ENCODE peak calls at places on chromosomes 3 and 15, in ten cellular contexts. One of them, this sample, is unnamed.

GRCh38 chr3:107208796-107209195 is 168.4 kb upstream of the CCDC54 start:
- DNase-seq in PC-3: no peak
- DNase-seq in epithelial cell of esophagus: no peak
- DNase-seq in progenitor cell of endocrine pancreas: no peak
- DNase-seq in mesothelial cell of epicardium: no peak
- DNase-seq in tibial artery: no peak
- DNase-seq in GM10248: no peak
- DNase-seq in endothelial cell: no peak
- DNase-seq in esophagus muscularis mucosa: no peak
- DNase-seq in lung: no peak
- DNase-seq in this sample: no peak

GRCh38 chr15:58233341-58233740 is 95.2 kb downstream of the AQP9 start:
- DNase-seq in PC-3: no peak
- DNase-seq in epithelial cell of esophagus: no peak
- DNase-seq in progenitor cell of endocrine pancreas: no peak
- DNase-seq in mesothelial cell of epicardium: no peak
- DNase-seq in tibial artery: no peak
- DNase-seq in GM10248: no peak
- DNase-seq in endothelial cell: no peak
- DNase-seq in esophagus muscularis mucosa: no peak
- DNase-seq in lung: no peak
- DNase-seq in this sample: no peak

GRCh38 chr3:158313344-158313927 is 203.5 kb downstream of the RSRC1 start:
- DNase-seq in PC-3: peak; percentile 56
- DNase-seq in epithelial cell of esophagus: peak; percentile 62
- DNase-seq in progenitor cell of endocrine pancreas: no peak
- DNase-seq in mesothelial cell of epicardium: no peak
- DNase-seq in tibial artery: no peak
- DNase-seq in GM10248: peak; percentile 27
- DNase-seq in endothelial cell: no peak
- DNase-seq in esophagus muscularis mucosa: no peak
- DNase-seq in lung: no peak
- DNase-seq in this sample: peak; percentile 35

GRCh38 chr3:119695480-119695879 is 7.3 kb upstream of the CFAP91 start:
- DNase-seq in PC-3: peak; percentile 58
- DNase-seq in epithelial cell of esophagus: peak; percentile 11
- DNase-seq in progenitor cell of endocrine pancreas: no peak
- DNase-seq in mesothelial cell of epicardium: no peak
- DNase-seq in tibial artery: no peak
- DNase-seq in GM10248: no peak
- DNase-seq in endothelial cell: no peak
- DNase-seq in esophagus muscularis mucosa: no peak
- DNase-seq in lung: no peak
- DNase-seq in this sample: no peak

GRCh38 chr3:45509038-45509767 is 85.3 kb upstream of the LIMD1 start:
- DNase-seq in PC-3: peak; percentile 79
- DNase-seq in epithelial cell of esophagus: peak; percentile 75
- DNase-seq in progenitor cell of endocrine pancreas: no peak
- DNase-seq in mesothelial cell of epicardium: no peak
- DNase-seq in tibial artery: no peak
- DNase-seq in GM10248: no peak
- DNase-seq in endothelial cell: no peak
- DNase-seq in esophagus muscularis mucosa: no peak
- DNase-seq in lung: no peak
- DNase-seq in this sample: no peak

GRCh38 chr3:139117883-139118760 is 73.4 kb upstream of the PRR23C start:
- DNase-seq in PC-3: no peak
- DNase-seq in epithelial cell of esophagus: no peak
- DNase-seq in progenitor cell of endocrine pancreas: no peak
- DNase-seq in mesothelial cell of epicardium: no peak
- DNase-seq in tibial artery: no peak
- DNase-seq in GM10248: no peak
- DNase-seq in endothelial cell: no peak
- DNase-seq in esophagus muscularis mucosa: peak; percentile 89
- DNase-seq in lung: peak; percentile 19
- DNase-seq in this sample: no peak

GRCh38 chr3:68941055-68941454 is 8.7 kb upstream of the TAFA4 start:
- DNase-seq in PC-3: no peak
- DNase-seq in epithelial cell of esophagus: no peak
- DNase-seq in progenitor cell of endocrine pancreas: no peak
- DNase-seq in mesothelial cell of epicardium: no peak
- DNase-seq in tibial artery: no peak
- DNase-seq in GM10248: no peak
- DNase-seq in endothelial cell: no peak
- DNase-seq in esophagus muscularis mucosa: peak; percentile 78
- DNase-seq in lung: no peak
- DNase-seq in this sample: no peak

GRCh38 chr15:83284563-83285283 is at the start of gene BNC1:
- DNase-seq in PC-3: no peak
- DNase-seq in epithelial cell of esophagus: peak; percentile 86
- DNase-seq in progenitor cell of endocrine pancreas: no peak
- DNase-seq in mesothelial cell of epicardium: peak; percentile 45
- DNase-seq in tibial artery: no peak
- DNase-seq in GM10248: peak; percentile 24
- DNase-seq in endothelial cell: peak; percentile 37
- DNase-seq in esophagus muscularis mucosa: peak; percentile 26
- DNase-seq in lung: no peak
- DNase-seq in this sample: peak; percentile 29

GRCh38 chr15:36156855-36157521 is 422.4 kb upstream of the CDIN1 start:
- DNase-seq in PC-3: peak; percentile 64
- DNase-seq in epithelial cell of esophagus: peak; percentile 43
- DNase-seq in progenitor cell of endocrine pancreas: no peak
- DNase-seq in mesothelial cell of epicardium: no peak
- DNase-seq in tibial artery: peak; percentile 59
- DNase-seq in GM10248: no peak
- DNase-seq in endothelial cell: no peak
- DNase-seq in esophagus muscularis mucosa: no peak
- DNase-seq in lung: no peak
- DNase-seq in this sample: no peak

GRCh38 chr3:37028329-37028728 is 35.0 kb downstream of the MLH1 start:
- DNase-seq in PC-3: no peak
- DNase-seq in epithelial cell of esophagus: no peak
- DNase-seq in progenitor cell of endocrine pancreas: no peak
- DNase-seq in mesothelial cell of epicardium: no peak
- DNase-seq in tibial artery: no peak
- DNase-seq in GM10248: no peak
- DNase-seq in endothelial cell: no peak
- DNase-seq in esophagus muscularis mucosa: no peak
- DNase-seq in lung: no peak
- DNase-seq in this sample: no peak

GRCh38 chr3:37025562-37026335 is 32.4 kb downstream of the MLH1 start:
- DNase-seq in PC-3: no peak
- DNase-seq in epithelial cell of esophagus: no peak
- DNase-seq in progenitor cell of endocrine pancreas: no peak
- DNase-seq in mesothelial cell of epicardium: no peak
- DNase-seq in tibial artery: no peak
- DNase-seq in GM10248: no peak
- DNase-seq in endothelial cell: no peak
- DNase-seq in esophagus muscularis mucosa: no peak
- DNase-seq in lung: no peak
- DNase-seq in this sample: no peak

GRCh38 chr3:37026851-37027250 is 33.5 kb downstream of the MLH1 start:
- DNase-seq in PC-3: no peak
- DNase-seq in epithelial cell of esophagus: peak; percentile 50
- DNase-seq in progenitor cell of endocrine pancreas: no peak
- DNase-seq in mesothelial cell of epicardium: no peak
- DNase-seq in tibial artery: no peak
- DNase-seq in GM10248: no peak
- DNase-seq in endothelial cell: no peak
- DNase-seq in esophagus muscularis mucosa: no peak
- DNase-seq in lung: no peak
- DNase-seq in this sample: no peak

GRCh38 chr3:37024820-37025405 is 31.6 kb downstream of the MLH1 start:
- DNase-seq in PC-3: no peak
- DNase-seq in epithelial cell of esophagus: no peak
- DNase-seq in progenitor cell of endocrine pancreas: no peak
- DNase-seq in mesothelial cell of epicardium: no peak
- DNase-seq in tibial artery: no peak
- DNase-seq in GM10248: no peak
- DNase-seq in endothelial cell: no peak
- DNase-seq in esophagus muscularis mucosa: no peak
- DNase-seq in lung: no peak
- DNase-seq in this sample: no peak

DNA sequence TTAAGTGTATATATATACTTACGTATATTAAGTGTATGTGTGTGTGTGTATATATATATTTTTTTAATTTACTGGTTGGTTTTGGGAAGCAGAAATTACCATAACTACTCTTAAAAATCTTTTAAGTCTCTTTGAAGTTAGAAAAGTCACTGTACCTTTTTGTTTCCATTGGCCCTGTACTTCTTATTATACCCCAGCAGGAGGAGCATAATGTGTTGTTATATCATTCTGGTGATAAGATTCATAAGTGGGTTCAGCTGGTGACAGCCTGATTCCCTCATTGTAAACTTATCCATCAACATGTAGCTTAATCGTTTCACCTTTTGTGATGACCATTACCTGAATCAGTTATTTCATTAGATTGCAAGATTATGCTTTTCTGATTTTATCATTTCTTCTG is 30.8 kb downstream of the MLH1 start:
- DNase-seq in PC-3: peak; percentile 23
- DNase-seq in epithelial cell of esophagus: no peak
- DNase-seq in progenitor cell of endocrine pancreas: no peak
- DNase-seq in mesothelial cell of epicardium: no peak
- DNase-seq in tibial artery: no peak
- DNase-seq in GM10248: no peak
- DNase-seq in endothelial cell: no peak
- DNase-seq in esophagus muscularis mucosa: no peak
- DNase-seq in lung: no peak
- DNase-seq in this sample: peak; percentile 22
- TF ChIP-seq CTCF in PC-3: peak; percentile 55
- TF ChIP-seq CTCF in epithelial cell of esophagus: no peak
- TF ChIP-seq CTCF in progenitor cell of endocrine pancreas: peak; percentile 33
- TF ChIP-seq CTCF in mesothelial cell of epicardium: no peak
- TF ChIP-seq CTCF in tibial artery: peak; percentile 61
- TF ChIP-seq CTCF in GM10248: peak; percentile 32
- TF ChIP-seq CTCF in endothelial cell: peak; percentile 50
- TF ChIP-seq CTCF in esophagus muscularis mucosa: peak; percentile 61
- TF ChIP-seq CTCF in lung: peak; percentile 10
- TF ChIP-seq CTCF in this sample: peak; percentile 53

GRCh38 chr15:66658855-66659254 is 43.2 kb upstream of the SMAD6 start:
- DNase-seq in PC-3: no peak
- DNase-seq in epithelial cell of esophagus: no peak
- DNase-seq in progenitor cell of endocrine pancreas: no peak
- DNase-seq in mesothelial cell of epicardium: no peak
- DNase-seq in tibial artery: no peak
- DNase-seq in GM10248: no peak
- DNase-seq in endothelial cell: no peak
- DNase-seq in esophagus muscularis mucosa: no peak
- DNase-seq in lung: no peak
- DNase-seq in this sample: no peak
- TF ChIP-seq CTCF in PC-3: no peak
- TF ChIP-seq CTCF in epithelial cell of esophagus: no peak
- TF ChIP-seq CTCF in progenitor cell of endocrine pancreas: no peak
- TF ChIP-seq CTCF in mesothelial cell of epicardium: no peak
- TF ChIP-seq CTCF in tibial artery: no peak
- TF ChIP-seq CTCF in GM10248: no peak
- TF ChIP-seq CTCF in endothelial cell: no peak
- TF ChIP-seq CTCF in esophagus muscularis mucosa: no peak
- TF ChIP-seq CTCF in lung: no peak
- TF ChIP-seq CTCF in this sample: no peak

GRCh38 chr15:89673162-89673506 is 6.0 kb downstream of the PLIN1 start:
- DNase-seq in PC-3: peak; percentile 30
- DNase-seq in epithelial cell of esophagus: no peak
- DNase-seq in progenitor cell of endocrine pancreas: peak; percentile 37
- DNase-seq in mesothelial cell of epicardium: no peak
- DNase-seq in tibial artery: no peak
- DNase-seq in GM10248: peak; percentile 61
- DNase-seq in endothelial cell: peak; percentile 81
- DNase-seq in esophagus muscularis mucosa: no peak
- DNase-seq in lung: no peak
- DNase-seq in this sample: no peak
- TF ChIP-seq CTCF in PC-3: peak; percentile 53
- TF ChIP-seq CTCF in epithelial cell of esophagus: peak; percentile 19
- TF ChIP-seq CTCF in progenitor cell of endocrine pancreas: peak; percentile 76
- TF ChIP-seq CTCF in mesothelial cell of epicardium: peak; percentile 25
- TF ChIP-seq CTCF in tibial artery: no peak
- TF ChIP-seq CTCF in GM10248: peak; percentile 35
- TF ChIP-seq CTCF in endothelial cell: peak; percentile 79
- TF ChIP-seq CTCF in esophagus muscularis mucosa: peak; percentile 30
- TF ChIP-seq CTCF in lung: no peak
- TF ChIP-seq CTCF in this sample: peak; percentile 36

GRCh38 chr15:45319472-45320214 is 58.7 kb downstream of the GATM start:
- DNase-seq in PC-3: no peak
- DNase-seq in epithelial cell of esophagus: peak; percentile 14
- DNase-seq in progenitor cell of endocrine pancreas: no peak
- DNase-seq in mesothelial cell of epicardium: no peak
- DNase-seq in tibial artery: no peak
- DNase-seq in GM10248: no peak
- DNase-seq in endothelial cell: no peak
- DNase-seq in esophagus muscularis mucosa: no peak
- DNase-seq in lung: no peak
- DNase-seq in this sample: no peak

GRCh38 chr15:45320581-45320980 is 57.8 kb downstream of the GATM start:
- DNase-seq in PC-3: peak; percentile 80
- DNase-seq in epithelial cell of esophagus: peak; percentile 84
- DNase-seq in progenitor cell of endocrine pancreas: no peak
- DNase-seq in mesothelial cell of epicardium: no peak
- DNase-seq in tibial artery: no peak
- DNase-seq in GM10248: no peak
- DNase-seq in endothelial cell: no peak
- DNase-seq in esophagus muscularis mucosa: no peak
- DNase-seq in lung: no peak
- DNase-seq in this sample: no peak

DNA sequence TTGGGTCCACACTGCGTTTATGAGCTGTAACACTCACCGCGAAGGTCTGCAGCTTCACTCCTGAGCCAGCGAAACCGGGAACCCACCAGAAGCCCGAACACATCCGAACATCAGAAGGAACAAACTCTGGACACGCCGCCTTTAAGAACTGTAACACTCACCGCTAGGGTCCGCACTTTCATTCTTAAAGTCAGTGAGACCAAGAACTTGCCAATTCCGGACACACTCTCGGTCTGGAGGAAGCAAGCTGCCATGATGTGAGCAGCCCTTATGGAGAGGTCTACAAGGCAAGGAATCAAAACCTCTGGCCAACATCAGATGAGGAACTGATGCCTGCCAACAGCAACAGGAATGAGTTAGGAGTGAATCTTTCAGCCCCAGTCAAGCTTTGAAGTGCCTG is 62.9 kb downstream of the SLC28A2 start:
- DNase-seq in PC-3: peak; percentile 65
- DNase-seq in epithelial cell of esophagus: peak; percentile 30
- DNase-seq in progenitor cell of endocrine pancreas: no peak
- DNase-seq in mesothelial cell of epicardium: no peak
- DNase-seq in tibial artery: no peak
- DNase-seq in GM10248: no peak
- DNase-seq in endothelial cell: peak; percentile 5
- DNase-seq in esophagus muscularis mucosa: no peak
- DNase-seq in lung: no peak
- DNase-seq in this sample: no peak
- TF ChIP-seq CTCF in PC-3: peak; percentile 50
- TF ChIP-seq CTCF in epithelial cell of esophagus: no peak
- TF ChIP-seq CTCF in progenitor cell of endocrine pancreas: peak; percentile 40
- TF ChIP-seq CTCF in mesothelial cell of epicardium: no peak
- TF ChIP-seq CTCF in tibial artery: peak; percentile 31
- TF ChIP-seq CTCF in GM10248: peak; percentile 19
- TF ChIP-seq CTCF in endothelial cell: no peak
- TF ChIP-seq CTCF in esophagus muscularis mucosa: no peak
- TF ChIP-seq CTCF in lung: no peak
- TF ChIP-seq CTCF in this sample: peak; percentile 12

This sample was measured in GM13977.